ENCODE peak calls at places on chromosomes 5 and 9, in seven cellular contexts. D, I, Q, A, N, X and M are unnamed samples.

GRCh38 chr5:32274548-32275420 is 38.0 kb downstream of the MTMR12 start:
- DNase-seq in D (no peak), I (no peak), Q (peak; percentile 74), A (no peak), N (no peak), X (no peak), M (no peak)

GRCh38 chr9:77575785-77576184 is 72.3 kb downstream of the GNA14 start:
- DNase-seq in D (no peak), I (peak; percentile 5), Q (peak; percentile 44), A (no peak), N (peak; percentile 48), X (peak; percentile 77), M (no peak)

GRCh38 chr9:70902705-70903131 is 218.7 kb downstream of the TRPM3 start:
- DNase-seq in D (no peak), I (peak; percentile 99), Q (peak; percentile 93), A (peak; percentile 38), N (no peak), X (no peak), M (peak; percentile 88)

GRCh38 chr5:160619381-160619780 is 197.7 kb downstream of the PTTG1 start:
- DNase-seq in D (no peak), I (no peak), Q (no peak), A (no peak), N (no peak), X (no peak), M (peak; percentile 84)

GRCh38 chr9:127021664-127022337 is 100.6 kb downstream of the ANGPTL2 start:
- DNase-seq in D (peak; percentile 91), I (no peak), Q (peak; percentile 100), A (peak; percentile 74), N (no peak), X (no peak), M (no peak)

GRCh38 chr5:126875303-126875785 is 98.4 kb downstream of the LMNB1 start:
- DNase-seq in D (no peak), I (no peak), Q (no peak), A (no peak), N (no peak), X (peak; percentile 11), M (no peak)

GRCh38 chr5:39486361-39486760 is 61.6 kb upstream of the DAB2 start:
- DNase-seq in D (no peak), I (no peak), Q (no peak), A (no peak), N (no peak), X (no peak), M (no peak)

GRCh38 chr9:121821326-121821725 is 169.9 kb downstream of the DAB2IP start:
- DNase-seq in D (no peak), I (no peak), Q (no peak), A (peak; percentile 59), N (no peak), X (no peak), M (no peak)

GRCh38 chr5:151237685-151238084 is 13.8 kb upstream of the CCDC69 start:
- DNase-seq in D (no peak), I (no peak), Q (no peak), A (no peak), N (no peak), X (no peak), M (no peak)

GRCh38 chr5:86029308-86029707 is 588.4 kb upstream of the COX7C start:
- DNase-seq in D (no peak), I (no peak), Q (no peak), A (no peak), N (no peak), X (no peak), M (no peak)

GRCh38 chr5:119178435-119178834 is 107.5 kb downstream of the DMXL1 start:
- DNase-seq in D (no peak), I (no peak), Q (no peak), A (no peak), N (peak; percentile 2), X (peak; percentile 46), M (no peak)

GRCh38 chr5:75366787-75367186 is 29.8 kb downstream of the HMGCR start:
- DNase-seq in D (no peak), I (no peak), Q (no peak), A (no peak), N (no peak), X (no peak), M (no peak)

GRCh38 chr5:171629221-171630005 is 156.2 kb upstream of the SMIM23 start:
- DNase-seq in D (no peak), I (peak; percentile 10), Q (no peak), A (no peak), N (no peak), X (peak; percentile 56), M (no peak)